ENCODE peak calls at places on chromosomes 1 and 21, in ten cellular contexts. T is body of pancreas, I is left lung, H is AG04450, L is pancreas, J is SJSA1, E is Peyer's patch, P is AG10803, R is prostate gland, V is fibroblast of lung. G is an unnamed sample.

GRCh38 chr1:16905112-16905855 is 9.5 kb downstream of the RNU1-2 start:
- DNase-seq in T (peak; percentile 59), L (no peak), J (no peak), E (no peak), V (peak; percentile 87), R (no peak), I (no peak), H (peak; percentile 88), P (peak; percentile 91), G (no peak)

GRCh38 chr1:156509424-156510035 is 9.0 kb upstream of the MEF2D start:
- DNase-seq in H (no peak), E (no peak), I (peak; percentile 25), T (no peak), P (no peak), R (no peak), L (no peak), V (no peak), J (no peak), G (no peak)

GRCh38 chr1:114093624-114094302 is 59.9 kb downstream of the SYT6 start:
- DNase-seq in I (no peak), J (no peak), H (no peak), P (peak; percentile 49), R (peak; percentile 51), V (peak; percentile 61), L (no peak), T (no peak), E (no peak), G (no peak)

GRCh38 chr1:175708787-175709186 is 34.6 kb downstream of the TNR start:
- DNase-seq in P (no peak), R (no peak), I (no peak), L (no peak), T (no peak), H (no peak), J (no peak), V (no peak), E (peak; percentile 62), G (no peak)

GRCh38 chr1:31830511-31830910 is 14.7 kb upstream of the SPOCD1 start:
- DNase-seq in T (no peak), H (no peak), J (no peak), I (no peak), E (no peak), L (no peak), P (no peak), R (no peak), V (no peak), G (no peak)

GRCh38 chr21:36092676-36093075 is 22.9 kb downstream of the CBR1 start:
- DNase-seq in H (no peak), L (no peak), J (no peak), V (no peak), E (no peak), T (no peak), R (no peak), I (no peak), P (no peak), G (no peak)

GRCh38 chr1:94670273-94670672 is 128.7 kb upstream of the F3 start:
- DNase-seq in J (no peak), T (no peak), H (no peak), V (no peak), E (no peak), I (no peak), P (no peak), R (no peak), L (no peak), G (no peak)

GRCh38 chr1:47647327-47647845 is 209.5 kb downstream of the FOXD2 start:
- DNase-seq in L (no peak), R (no peak), V (no peak), I (no peak), E (no peak), P (no peak), H (no peak), T (no peak), J (no peak), G (no peak)

GRCh38 chr21:41564871-41565281 is 56.9 kb upstream of the TMPRSS2 start:
- DNase-seq in V (peak; percentile 63), J (no peak), I (no peak), R (no peak), T (peak; percentile 34), L (peak; percentile 33), E (no peak), H (no peak), P (peak; percentile 90), G (no peak)

DNA sequence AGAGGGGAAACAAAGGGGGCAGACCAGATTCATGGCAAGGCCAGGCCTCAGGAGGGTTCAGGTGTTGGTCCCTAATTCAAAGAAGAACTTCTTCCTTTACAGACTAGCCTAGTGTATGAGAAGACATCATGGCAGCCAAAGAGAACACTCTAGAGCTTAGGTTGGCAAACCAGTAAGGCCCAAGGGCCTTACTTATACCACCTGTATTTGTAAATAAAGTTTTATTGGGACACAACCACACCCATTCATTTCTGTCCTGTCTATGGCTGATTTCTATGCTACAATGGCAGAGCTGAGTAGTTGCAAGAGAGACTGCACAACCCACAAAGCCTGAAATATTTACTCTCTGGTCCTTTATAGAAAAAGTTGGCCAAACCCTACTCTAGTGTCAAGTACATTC is 42.3 kb downstream of the SSBP3 start:
- DNase-seq in V (no peak), R (no peak), T (no peak), H (no peak), J (no peak), E (no peak), L (no peak), P (no peak), I (no peak), G (no peak)
- H3K4me3 ChIP-seq in V (no peak overlapping the region), R (no peak overlapping the region), T (no peak overlapping the region), H (no peak overlapping the region), J (no peak overlapping the region), E (no peak overlapping the region), L (no peak overlapping the region), P (no peak overlapping the region), I (no peak overlapping the region), G (no peak overlapping the region)

GRCh38 chr1:179079113-179079761 is 2.6 kb upstream of the TOR3A start:
- DNase-seq in R (peak; percentile 62), T (peak; percentile 58), I (no peak), E (peak; percentile 59), J (peak; percentile 61), P (peak; percentile 80), H (peak; percentile 66), L (peak; percentile 41), V (peak; percentile 68), G (no peak)
- H3K4me3 ChIP-seq in R (no peak overlapping the region), T (no peak overlapping the region), I (no peak overlapping the region), E (no peak overlapping the region), J (no peak overlapping the region), P (no peak overlapping the region), H (no peak overlapping the region), L (no peak overlapping the region), V (no peak overlapping the region), G (no peak overlapping the region)

GRCh38 chr1:30718091-30718635 is 5.2 kb downstream of the MATN1 start:
- DNase-seq in P (peak; percentile 97), V (peak; percentile 94), T (peak; percentile 99), E (peak; percentile 98), R (peak; percentile 99), L (peak; percentile 99), I (peak; percentile 100), H (peak; percentile 94), J (peak; percentile 99), G (peak; percentile 99)

GRCh38 chr1:30721311-30722174 is 1.8 kb downstream of the MATN1 start:
- DNase-seq in E (no peak), T (no peak), L (no peak), H (no peak), J (no peak), R (no peak), V (no peak), P (no peak), I (no peak), G (no peak)

GRCh38 chr1:30718636-30719405 is 4.6 kb downstream of the MATN1 start:
- DNase-seq in L (peak; percentile 98), T (peak; percentile 80), E (peak; percentile 100), I (peak; percentile 85), R (peak; percentile 98), P (peak; percentile 99), J (no peak), V (peak; percentile 98), H (peak; percentile 95), G (peak; percentile 79)

GRCh38 chr1:30720271-30721223 is 2.8 kb downstream of the MATN1 start:
- DNase-seq in V (no peak), I (no peak), J (no peak), E (no peak), T (no peak), L (no peak), R (no peak), P (no peak), H (no peak), G (no peak)

GRCh38 chr1:30719406-30720270 is 3.7 kb downstream of the MATN1 start:
- DNase-seq in I (no peak), P (peak; percentile 48), R (no peak), V (peak; percentile 40), H (no peak), J (peak; percentile 82), L (no peak), E (no peak), T (no peak), G (no peak)
- H3K4me3 ChIP-seq in I (no peak overlapping the region), P (peak overlapping the region; percentile 65), R (peak overlapping the region; percentile 48), V (peak overlapping the region; percentile 64), H (peak overlapping the region; percentile 66), J (peak overlapping the region; percentile 57), L (no peak overlapping the region), E (peak overlapping the region; percentile 57), T (no peak overlapping the region), G (peak overlapping the region; percentile 78)

GRCh38 chr1:28860332-28861073 is 48.5 kb downstream of the OPRD1 start:
- DNase-seq in J (no peak), H (no peak), L (no peak), I (no peak), P (no peak), R (no peak), V (peak; percentile 59), T (no peak), E (no peak), G (no peak)
- H3K4me3 ChIP-seq in J (no peak overlapping the region), H (no peak overlapping the region), L (no peak overlapping the region), I (no peak overlapping the region), P (no peak overlapping the region), R (no peak overlapping the region), V (no peak overlapping the region), T (no peak overlapping the region), E (no peak overlapping the region), G (no peak overlapping the region)

DNA sequence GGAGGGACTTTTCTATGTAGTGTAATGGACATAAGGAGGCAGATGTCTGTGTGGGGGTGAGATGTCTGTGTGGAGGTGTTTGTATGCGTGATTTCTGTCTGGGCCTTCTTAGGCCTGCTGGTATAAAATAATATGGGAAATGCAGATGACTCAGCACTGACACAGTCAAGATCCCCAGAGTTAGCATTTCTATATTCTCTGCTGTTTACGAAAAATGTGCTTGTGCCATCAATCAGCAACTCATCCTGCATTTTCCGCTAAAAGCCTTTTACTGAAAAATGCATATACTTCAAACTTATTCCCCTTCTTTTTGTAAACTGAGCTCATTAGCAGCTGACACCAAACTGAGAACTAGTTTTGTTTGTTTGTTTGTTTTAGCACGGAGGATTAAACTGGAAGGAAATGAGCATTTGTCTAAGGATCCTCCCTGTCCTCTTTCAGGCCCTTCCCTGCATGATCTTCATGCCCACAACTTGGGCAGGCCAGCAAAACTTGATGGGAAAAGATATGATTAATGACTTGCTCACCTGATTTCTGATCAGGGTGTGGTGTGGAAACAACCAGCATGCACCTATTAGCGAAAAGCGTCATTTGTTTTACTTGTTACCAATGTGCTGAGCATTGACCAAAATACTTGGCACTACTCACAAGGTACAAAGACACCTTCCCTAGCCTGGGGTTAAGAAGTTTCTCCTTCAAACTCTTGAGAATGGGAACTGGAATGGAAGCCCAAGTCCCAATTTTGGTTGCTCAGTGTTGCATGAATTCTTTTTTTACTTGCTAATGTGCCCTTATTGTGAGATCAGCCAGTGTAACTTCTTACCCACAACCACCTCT is 77.4 kb downstream of the NDUFS5 start:
- DNase-seq in I (no peak), P (peak; percentile 45), R (no peak), T (no peak), H (no peak), V (peak; percentile 69), L (no peak), J (no peak), E (no peak), G (no peak)
- H3K4me3 ChIP-seq in I (no peak overlapping the region), P (no peak overlapping the region), R (no peak overlapping the region), T (no peak overlapping the region), H (no peak overlapping the region), V (peak overlapping the region; percentile 89), L (no peak overlapping the region), J (no peak overlapping the region), E (no peak overlapping the region), G (no peak overlapping the region)